ENCODE peak calls at places on chromosomes 6 and 20, in nine cellular contexts. B is endothelial cell of umbilical vein; L is lower leg skin; A is AG09309; V is PC-3; R is CD8-positive, alpha-beta T cell; J is adrenal gland; Y is fibroblast of pulmonary artery; P is A549. F is an unnamed sample.

GRCh38 chr20:20820104-20820503 is 107.7 kb upstream of the RALGAPA2 start:
- DNase-seq in B (peak), L (no peak), R (no peak), V (peak), P (peak), Y (no peak), A (no peak), J (peak), F (no peak)

GRCh38 chr6:16982827-16983226 is 119.0 kb upstream of the STMND1 start:
- DNase-seq in P (no peak), R (no peak), A (peak), L (no peak), V (no peak), Y (peak), B (no peak), J (peak), F (no peak)

GRCh38 chr20:64069614-64070243 is 6.7 kb downstream of the TCEA2 start:
- DNase-seq in P (no peak), L (no peak), A (no peak), J (peak), B (peak), Y (peak), V (peak), R (no peak), F (no peak)

GRCh38 chr6:37083243-37084138 is 78.0 kb downstream of the FGD2 start:
- DNase-seq in P (no peak), V (no peak), J (peak), L (peak), B (peak), R (no peak), Y (peak), A (peak), F (no peak)

GRCh38 chr20:2771631-2772080 is 28.8 kb downstream of the CPXM1 start:
- DNase-seq in B (peak), L (peak), V (peak), R (no peak), Y (peak), A (no peak), P (no peak), J (no peak), F (no peak)

GRCh38 chr20:34262488-34263288 is 21.5 kb downstream of the ASIP start:
- DNase-seq in B (no peak), L (no peak), Y (peak), J (peak), V (no peak), A (peak), R (no peak), P (no peak), F (no peak)

GRCh38 chr6:36547646-36548400 is 544 bp upstream of the STK38 start:
- DNase-seq in A (no peak), J (no peak), P (no peak), L (no peak), B (no peak), V (no peak), R (no peak), Y (no peak), F (no peak)

GRCh38 chr20:50460608-50461268 is 49.4 kb upstream of the PTPN1 start:
- DNase-seq in B (peak), R (peak), V (peak), P (peak), J (peak), A (no peak), L (peak), Y (peak), F (no peak)

GRCh38 chr6:12266571-12266970 is 23.6 kb upstream of the EDN1 start:
- DNase-seq in A (no peak), P (no peak), V (peak), J (no peak), L (no peak), Y (peak), R (no peak), B (no peak), F (no peak)

GRCh38 chr6:121560476-121560875 is 125.0 kb downstream of the GJA1 start:
- DNase-seq in J (peak), A (no peak), B (no peak), R (no peak), L (no peak), P (no peak), V (no peak), Y (no peak), F (no peak)

GRCh38 chr6:162442675-162443074 is 284.9 kb downstream of the PRKN start:
- DNase-seq in L (no peak), B (no peak), J (peak), V (no peak), Y (no peak), A (no peak), P (peak), R (no peak), F (no peak)

GRCh38 chr6:8229913-8230312 is 127.6 kb upstream of the EEF1E1 start:
- DNase-seq in B (no peak), P (no peak), A (no peak), Y (no peak), V (no peak), L (no peak), R (no peak), J (no peak), F (no peak)

GRCh38 chr6:110946498-110946897 is 12.0 kb upstream of the GTF3C6 start:
- DNase-seq in A (no peak), Y (no peak), J (no peak), L (no peak), B (no peak), V (no peak), R (no peak), P (peak), F (no peak)

GRCh38 chr6:94468830-94469229 is 1049.5 kb upstream of the EPHA7 start:
- DNase-seq in A (no peak), P (no peak), B (no peak), L (no peak), R (no peak), J (no peak), V (no peak), Y (no peak), F (no peak)

GRCh38 chr20:3045042-3045815 is 623 bp upstream of the MRPS26 start:
- DNase-seq in R (no peak), Y (peak), B (no peak), A (peak), J (peak), V (peak), P (no peak), L (peak), F (no peak)

GRCh38 chr20:56249244-56249955 is 868 bp downstream of the MC3R start:
- DNase-seq in R (no peak), B (no peak), L (no peak), Y (peak), P (peak), J (peak), A (no peak), V (peak), F (no peak)

GRCh38 chr6:32462609-32463008 is 22.9 kb downstream of the HLA-DRA start:
- DNase-seq in R (no peak), Y (no peak), A (no peak), V (peak), L (no peak), P (no peak), J (no peak), B (no peak), F (no peak)

DNA sequence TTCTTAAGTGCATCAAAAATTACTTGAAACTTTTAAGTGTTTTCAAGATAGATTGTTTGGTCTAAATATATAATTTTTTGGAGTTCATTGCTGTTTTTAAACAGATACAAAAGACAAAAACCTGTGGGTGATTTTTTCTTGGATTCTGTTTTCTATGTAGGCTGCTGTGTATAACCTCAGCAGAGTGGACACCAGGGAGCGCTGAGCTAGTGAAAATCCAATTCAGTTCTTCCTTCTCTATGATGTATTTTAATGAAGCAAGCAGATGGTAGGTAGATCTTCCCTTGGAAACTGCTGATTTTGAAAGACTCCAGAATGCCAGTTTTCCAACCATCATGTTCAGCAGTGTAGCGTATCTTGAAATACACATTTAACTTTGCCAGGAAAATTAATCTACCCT is 177.9 kb downstream of the PHF3 start:
- DNase-seq in L (no peak), Y (no peak), B (no peak), R (no peak), P (no peak), V (peak), A (no peak), J (no peak), F (no peak)
- TF ChIP-seq CTCF in L (no peak), Y (peak), B (no peak), R (no peak), P (no peak), V (no peak), A (no peak), J (no peak), F (peak)

GRCh38 chr20:48058611-48059559 is 273.6 kb upstream of the SULF2 start:
- DNase-seq in Y (no peak), V (no peak), J (no peak), L (peak), P (no peak), B (no peak), R (no peak), A (no peak), F (no peak)
- H3K4me3 ChIP-seq in Y (no peak), V (no peak), J (no peak), L (no peak), P (no peak), B (no peak), R (no peak), A (no peak), F (no peak)

GRCh38 chr6:3746696-3747095 is 4.8 kb downstream of the PXDC1 start:
- DNase-seq in R (no peak), V (no peak), A (no peak), P (no peak), J (no peak), L (peak), Y (no peak), B (no peak), F (no peak)

GRCh38 chr6:3747100-3747737 is 4.3 kb downstream of the PXDC1 start:
- DNase-seq in P (no peak), J (no peak), Y (no peak), L (peak), A (no peak), B (no peak), R (no peak), V (no peak), F (no peak)

GRCh38 chr6:3748726-3749389 is 2.7 kb downstream of the PXDC1 start:
- DNase-seq in Y (no peak), R (no peak), B (no peak), L (no peak), A (no peak), J (no peak), V (no peak), P (no peak), F (no peak)

GRCh38 chr6:3749390-3749978 is 2.0 kb downstream of the PXDC1 start:
- DNase-seq in A (no peak), L (peak), P (no peak), Y (no peak), R (no peak), J (no peak), B (peak), V (peak), F (no peak)

GRCh38 chr6:3748208-3748701 is 3.3 kb downstream of the PXDC1 start:
- DNase-seq in J (peak), L (peak), V (peak), B (peak), R (no peak), Y (peak), A (peak), P (peak), F (no peak)
- TF ChIP-seq CTCF in J (peak), L (peak), V (peak), B (peak), R (peak), Y (peak), A (peak), P (peak), F (peak)

GRCh38 chr20:8963330-8963729 is 105.6 kb upstream of the PLCB4 start:
- DNase-seq in J (no peak), L (no peak), A (no peak), P (no peak), Y (no peak), R (no peak), B (no peak), V (no peak), F (no peak)
- H3K4me3 ChIP-seq in J (no peak), L (no peak), A (no peak), P (no peak), Y (no peak), R (no peak), B (no peak), V (no peak), F (no peak)

DNA sequence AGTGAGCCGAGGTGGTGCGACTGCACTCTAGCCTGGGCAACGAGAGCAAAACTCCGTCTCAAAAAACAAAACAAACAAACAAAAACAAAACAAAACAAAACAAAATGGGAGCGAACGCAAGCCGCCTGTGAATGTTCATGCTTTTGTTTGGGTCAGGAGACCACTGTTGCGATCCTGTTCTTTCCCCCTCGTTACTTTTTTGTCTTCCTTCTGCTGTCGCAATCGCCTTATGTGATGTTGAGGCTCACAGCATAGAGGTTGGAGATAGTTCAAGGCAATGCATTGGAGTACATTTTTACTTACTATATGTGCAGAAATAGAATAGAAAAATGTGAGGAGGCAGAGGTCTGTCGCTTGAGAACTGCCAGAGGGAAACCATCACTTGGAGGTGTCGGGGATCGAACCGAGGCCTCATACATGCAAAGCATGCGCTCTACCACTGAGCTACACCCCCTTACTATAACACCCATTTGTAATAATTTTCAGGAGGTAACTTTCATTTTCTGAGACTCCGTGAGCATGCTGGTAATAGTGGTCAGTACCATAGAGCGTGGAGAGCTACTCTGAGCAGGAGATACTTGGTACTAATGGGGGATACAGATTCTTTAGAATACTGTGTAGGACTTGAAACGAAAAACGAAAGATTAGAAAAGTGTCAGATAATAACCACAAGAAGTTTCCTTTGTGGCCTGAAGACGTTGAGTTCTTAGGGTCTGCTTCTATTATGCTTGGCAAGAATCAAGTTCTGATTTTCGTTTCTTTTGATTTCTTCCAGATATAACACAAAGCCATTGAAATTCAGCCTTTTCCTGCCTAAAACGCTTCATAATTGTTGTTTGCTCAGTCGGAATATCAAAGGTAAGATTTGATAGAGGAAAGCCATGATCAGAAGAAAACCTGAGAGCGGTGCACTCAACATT is 121.1 kb downstream of the TRIM27 start:
- DNase-seq in L (no peak), P (peak), B (peak), V (peak), J (no peak), R (no peak), Y (no peak), A (no peak), F (no peak)
- TF ChIP-seq CTCF in L (no peak), P (no peak), B (no peak), V (no peak), J (no peak), R (no peak), Y (no peak), A (no peak), F (no peak)

F was measured in epithelial cell of proximal tubule.